ENCODE peak calls at places on chromosomes 16 and 17, in four cellular contexts. P is WTC11, N is K562, W is HepG2. F is an unnamed sample.

GRCh38 chr16:46932802-46933201 is 40.7 kb downstream of the DNAJA2 start:
- DNase-seq in P (peak; percentile 54), N (no peak), W (no peak), F (no peak)

GRCh38 chr17:34580685-34581445 is 1.5 kb downstream of the TMEM132E start:
- DNase-seq in P (peak; percentile 51), N (peak; percentile 22), W (no peak), F (peak; percentile 25)

GRCh38 chr16:48201515-48202201 is 42.4 kb upstream of the LONP2 start:
- DNase-seq in P (no peak), N (no peak), W (no peak), F (no peak)

GRCh38 chr17:39239640-39240314 is 14.0 kb upstream of the STAC2 start:
- DNase-seq in P (peak; percentile 91), N (peak; percentile 72), W (peak; percentile 55), F (peak; percentile 61)

GRCh38 chr17:55513885-55514590 is 2.8 kb upstream of the SMIM36 start:
- DNase-seq in P (peak; percentile 69), N (peak; percentile 54), W (peak; percentile 84), F (peak; percentile 45)

GRCh38 chr17:73639322-73639721 is 4.9 kb downstream of the SDK2 start:
- DNase-seq in P (no peak), N (no peak), W (no peak), F (no peak)

GRCh38 chr17:322006-322780 is 30.4 kb downstream of the RPH3AL start:
- DNase-seq in P (no peak), N (no peak), W (no peak), F (no peak)

GRCh38 chr17:63785556-63785955 is 11.6 kb downstream of the DDX42 start:
- DNase-seq in P (no peak), N (no peak), W (no peak), F (no peak)

GRCh38 chr17:7130626-7131467 is 16.2 kb upstream of the ASGR2 start:
- DNase-seq in P (no peak), N (no peak), W (no peak), F (no peak)

GRCh38 chr17:27868565-27868964 is 24.6 kb downstream of the LYRM9 start:
- DNase-seq in P (no peak), N (no peak), W (no peak), F (no peak)

GRCh38 chr17:27860971-27861669 is 32.0 kb downstream of the LYRM9 start:
- DNase-seq in P (no peak), N (no peak), W (peak; percentile 72), F (no peak)

GRCh38 chr17:27861979-27862378 is 31.2 kb downstream of the LYRM9 start:
- DNase-seq in P (no peak), N (no peak), W (peak; percentile 43), F (no peak)

GRCh38 chr17:27858621-27859305 is 34.4 kb downstream of the LYRM9 start:
- DNase-seq in P (no peak), N (no peak), W (no peak), F (no peak)

GRCh38 chr17:27862848-27863247 is 30.3 kb downstream of the LYRM9 start:
- DNase-seq in P (no peak), N (no peak), W (no peak), F (no peak)
- TF ChIP-seq ELF4 in P (no peak), N (no peak), W (no peak), F (no peak)

DNA sequence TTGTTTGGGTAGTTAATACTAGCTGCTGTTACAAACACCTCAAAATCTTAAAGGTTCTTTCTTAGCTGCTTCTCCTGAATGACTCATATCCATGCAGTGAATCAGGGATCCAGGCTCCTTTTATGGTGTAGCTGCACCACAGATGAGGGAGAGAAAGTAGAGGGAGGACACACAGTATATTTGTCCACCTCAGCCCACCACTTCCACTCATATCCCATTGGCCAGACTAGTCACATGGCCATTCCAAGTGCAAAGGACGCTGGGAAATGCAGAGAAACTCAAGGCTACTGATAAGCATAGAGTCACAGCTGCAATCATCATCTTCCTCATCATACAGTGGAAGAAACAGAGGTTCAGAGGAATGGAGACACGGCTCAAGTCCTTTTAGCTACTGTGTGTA is 63.8 kb downstream of the GSG1L start:
- DNase-seq in P (no peak), N (no peak), W (no peak), F (no peak)
- TF ChIP-seq ELF4 in P (no peak), N (no peak), W (no peak), F (no peak)

DNA sequence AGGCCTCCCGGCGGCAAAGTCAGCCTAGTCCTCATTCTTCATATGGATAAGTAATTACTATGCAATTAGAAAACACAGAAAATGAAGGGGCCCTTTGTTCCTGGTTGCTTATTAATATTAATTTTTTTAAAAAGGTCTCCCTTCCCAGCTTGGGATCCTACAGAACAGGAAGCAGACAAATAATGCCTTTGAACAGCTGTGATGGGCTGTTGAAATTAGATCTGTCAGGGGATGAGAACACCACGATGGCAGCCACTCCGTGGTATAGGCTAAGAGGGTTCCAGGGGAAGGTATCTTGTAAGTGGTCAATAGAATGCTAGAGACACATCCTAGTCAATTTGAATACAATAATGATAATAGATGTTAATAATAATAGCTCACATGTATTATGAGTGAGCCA is 83.1 kb downstream of the CCDC182 start:
- DNase-seq in P (no peak), N (no peak), W (no peak), F (no peak)
- TF ChIP-seq ELF4 in P (no peak), N (no peak), W (no peak), F (no peak)

GRCh38 chr16:28985206-28985605 is 354 bp downstream of the LAT start:
- DNase-seq in P (no peak), N (no peak), W (no peak), F (no peak)
- TF ChIP-seq ELF4 in P (no peak), N (no peak), W (no peak), F (no peak)

GRCh38 chr16:3595110-3595486 is 16.3 kb downstream of the SLX4 start:
- DNase-seq in P (no peak), N (no peak), W (no peak), F (no peak)
- TF ChIP-seq ELF4 in P (no peak), N (no peak), W (no peak), F (no peak)

DNA sequence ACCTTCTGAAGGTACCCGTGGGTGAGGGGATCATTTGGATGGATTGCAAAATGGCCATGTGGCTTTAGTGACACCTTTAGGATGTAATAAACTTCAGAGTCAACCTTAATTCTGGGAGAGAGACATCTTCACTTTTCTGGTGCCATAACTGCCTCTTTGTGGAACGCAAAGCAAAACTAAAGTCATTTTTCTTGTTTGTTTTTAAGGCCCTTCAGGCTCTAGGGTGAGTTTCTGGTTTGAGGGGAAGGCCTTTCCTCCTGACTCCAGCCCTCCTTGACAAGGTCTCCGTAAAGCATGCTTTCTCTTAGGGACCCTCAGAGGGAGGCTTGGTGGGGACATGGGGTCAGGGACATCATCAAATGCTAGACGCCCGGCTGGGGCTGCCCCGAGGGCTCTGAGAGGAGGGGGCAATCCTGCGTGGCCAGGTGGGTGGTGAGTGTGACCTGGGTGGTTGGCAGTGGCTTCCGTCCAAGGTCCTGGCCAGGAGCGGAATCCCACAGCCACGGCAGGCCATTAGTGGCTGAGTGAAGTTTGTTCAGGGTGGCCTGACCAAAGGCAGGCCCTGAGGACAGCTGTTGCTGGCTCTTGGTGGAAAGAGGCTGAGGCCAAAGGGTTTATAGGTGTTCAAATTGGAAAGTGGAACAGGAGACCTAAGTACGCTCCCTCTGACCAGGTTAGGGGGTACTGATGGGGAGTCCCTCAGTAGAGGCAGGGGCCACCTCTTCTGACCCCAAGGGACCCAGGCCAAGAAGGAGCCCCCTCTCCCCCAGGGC is 112.2 kb downstream of the METRNL start:
- DNase-seq in P (peak; percentile 3), N (no peak), W (no peak), F (no peak)
- TF ChIP-seq ELF4 in P (no peak), N (no peak), W (no peak), F (no peak)

GRCh38 chr17:14434506-14434905 is 133.6 kb downstream of the HS3ST3B1 start:
- DNase-seq in P (no peak), N (no peak), W (no peak), F (no peak)

GRCh38 chr17:14432058-14432457 is 131.2 kb downstream of the HS3ST3B1 start:
- DNase-seq in P (no peak), N (no peak), W (no peak), F (no peak)

GRCh38 chr17:14429084-14429483 is 128.2 kb downstream of the HS3ST3B1 start:
- DNase-seq in P (no peak), N (no peak), W (no peak), F (no peak)

GRCh38 chr17:14427914-14428639 is 127.2 kb downstream of the HS3ST3B1 start:
- DNase-seq in P (no peak), N (no peak), W (no peak), F (no peak)

GRCh38 chr17:14428640-14429029 is 127.8 kb downstream of the HS3ST3B1 start:
- DNase-seq in P (no peak), N (no peak), W (no peak), F (no peak)
- TF ChIP-seq ELF4 in P (no peak), N (no peak), W (no peak), F (no peak)

DNA sequence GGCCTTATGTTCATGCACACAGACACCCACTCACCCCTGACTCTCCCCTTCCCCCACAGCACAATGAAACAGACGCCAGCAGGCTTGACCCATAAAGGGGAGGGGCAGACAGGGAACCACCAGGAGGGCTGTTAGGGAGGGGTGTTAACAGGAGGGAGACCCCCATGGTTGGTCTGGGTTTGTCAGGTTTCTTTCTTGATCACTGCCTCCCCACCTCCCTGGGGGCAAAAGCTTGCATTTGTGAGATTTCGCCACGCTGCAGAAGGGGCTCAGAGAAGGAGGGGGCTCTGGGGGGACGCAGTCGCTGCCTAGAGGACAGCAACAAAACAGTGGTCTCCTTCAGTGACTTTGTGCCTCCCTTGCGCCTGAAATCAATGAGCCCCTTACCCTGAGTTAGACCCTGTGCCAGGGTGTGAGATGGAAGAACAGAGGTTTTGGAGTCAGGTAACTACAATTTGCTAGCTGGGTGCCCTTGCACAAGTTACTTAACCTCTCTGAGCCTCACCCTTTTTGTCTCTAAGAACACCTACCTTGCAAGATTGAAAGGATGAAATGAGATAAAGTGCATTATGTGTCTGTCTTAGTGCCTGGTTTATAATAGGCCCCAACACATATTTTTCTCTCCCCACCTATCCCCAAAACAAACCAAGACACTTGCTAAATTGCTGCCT is 9.7 kb downstream of the RND2 start:
- DNase-seq in P (no peak), N (no peak), W (no peak), F (no peak)
- TF ChIP-seq ELF4 in P (no peak), N (no peak), W (no peak), F (no peak)

F was measured in HEK293T.